ENCODE peak calls at places on chromosomes 6 and 20, in ten cellular contexts. Q, V, P, Z, D, S, J, M, R and U are unnamed samples.
A peak's percentile ranks its signal among the peaks of the same experiment; 100 is the strongest.

GRCh38 chr6:100664274-100665040 is 199.7 kb upstream of the SIM1 start:
- DNase-seq in Z (peak; percentile 20), J (peak; percentile 70), D (no peak), M (peak; percentile 36), S (no peak), P (peak; percentile 42), Q (no peak), R (no peak), V (no peak), U (peak; percentile 44)

GRCh38 chr6:28446818-28447511 is 3.7 kb upstream of the ZSCAN23 start:
- DNase-seq in V (no peak), Q (no peak), R (no peak), M (no peak), D (no peak), S (no peak), Z (no peak), P (no peak), J (no peak), U (no peak)

GRCh38 chr6:127366281-127367022 is 23.0 kb upstream of the ECHDC1 start:
- DNase-seq in Z (peak; percentile 92), D (peak; percentile 70), S (peak; percentile 99), J (no peak), M (peak; percentile 98), V (no peak), R (no peak), Q (peak; percentile 71), P (peak; percentile 99), U (peak; percentile 99)

GRCh38 chr20:1802385-1803215 is 92.6 kb upstream of the SIRPA start:
- DNase-seq in M (peak; percentile 79), D (peak; percentile 71), R (no peak), S (no peak), Q (peak; percentile 73), V (no peak), J (peak; percentile 89), P (peak; percentile 54), Z (peak; percentile 70), U (peak; percentile 45)

GRCh38 chr20:3221398-3222226 is 12.3 kb downstream of the ITPA start:
- DNase-seq in M (peak; percentile 38), J (no peak), Z (no peak), D (no peak), V (no peak), P (peak; percentile 53), S (no peak), Q (no peak), R (no peak), U (no peak)

GRCh38 chr6:46510656-46511055 is 19.4 kb upstream of the RCAN2 start:
- DNase-seq in V (no peak), S (no peak), Q (peak; percentile 79), D (peak; percentile 22), Z (no peak), R (no peak), J (peak; percentile 77), P (no peak), M (no peak), U (peak; percentile 67)

GRCh38 chr6:30821862-30822784 is 62.2 kb upstream of the DDR1 start:
- DNase-seq in J (peak; percentile 13), M (peak; percentile 46), S (peak; percentile 59), Z (peak; percentile 48), V (no peak), D (no peak), Q (no peak), R (no peak), P (peak; percentile 84), U (peak; percentile 65)

GRCh38 chr6:107706516-107706915 is 117.6 kb downstream of the SCML4 start:
- DNase-seq in V (no peak), P (no peak), D (no peak), R (no peak), Q (no peak), S (no peak), Z (no peak), J (no peak), M (no peak), U (no peak)

GRCh38 chr20:50575869-50576720 is 65.9 kb downstream of the PTPN1 start:
- DNase-seq in D (peak; percentile 75), P (peak; percentile 36), R (no peak), Q (peak; percentile 75), M (peak; percentile 63), S (no peak), Z (peak; percentile 70), J (peak; percentile 21), V (peak; percentile 59), U (peak; percentile 63)

GRCh38 chr6:30515967-30516753 is 26.9 kb downstream of the HLA-E start:
- DNase-seq in V (peak; percentile 90), Z (peak; percentile 91), D (peak; percentile 92), S (peak; percentile 85), Q (peak; percentile 94), M (peak; percentile 96), P (peak; percentile 98), R (peak; percentile 92), J (peak; percentile 55), U (peak; percentile 95)

GRCh38 chr20:44031822-44032582 is 117.3 kb downstream of the TOX2 start:
- DNase-seq in M (no peak), V (no peak), Q (no peak), J (no peak), S (no peak), R (no peak), D (no peak), P (no peak), Z (no peak), U (no peak)

GRCh38 chr20:18057994-18058349 is 256 bp upstream of the OVOL2 start:
- DNase-seq in P (no peak), Q (no peak), V (no peak), R (no peak), M (no peak), D (no peak), Z (no peak), J (no peak), S (no peak), U (no peak)

GRCh38 chr6:32799168-32799567 is 17.6 kb downstream of the HLA-DOB start:
- DNase-seq in M (no peak), Z (no peak), P (no peak), J (no peak), S (no peak), D (no peak), Q (no peak), V (no peak), R (no peak), U (no peak)

GRCh38 chr6:26250806-26251075 is 114.3 kb upstream of the BTN3A2 start:
- DNase-seq in R (no peak), P (no peak), Q (no peak), M (no peak), Z (no peak), J (no peak), V (no peak), D (no peak), S (no peak), U (no peak)

GRCh38 chr6:149867876-149868640 is 3.9 kb upstream of the LRP11 start:
- DNase-seq in J (no peak), V (no peak), S (peak; percentile 50), Z (no peak), P (peak; percentile 86), Q (no peak), M (peak; percentile 60), R (no peak), D (no peak), U (peak; percentile 62)

GRCh38 chr6:141562801-141563763 is 569.6 kb upstream of the GJE1 start:
- DNase-seq in S (peak; percentile 28), R (peak; percentile 53), J (peak; percentile 86), M (peak; percentile 81), Z (peak; percentile 69), Q (peak; percentile 78), P (peak; percentile 68), D (peak; percentile 55), V (peak; percentile 35), U (peak; percentile 85)

GRCh38 chr20:51447097-51447764 is 95.3 kb downstream of the NFATC2 start:
- DNase-seq in V (no peak), M (peak; percentile 93), P (peak; percentile 82), Q (peak; percentile 86), S (peak; percentile 65), R (no peak), Z (peak; percentile 77), D (peak; percentile 84), J (no peak), U (peak; percentile 97)

GRCh38 chr20:2750343-2751251 is 49.8 kb downstream of the CPXM1 start:
- DNase-seq in R (no peak), P (peak; percentile 25), Z (peak; percentile 71), Q (no peak), M (peak; percentile 8), D (peak; percentile 59), V (no peak), J (no peak), S (no peak), U (peak; percentile 45)

GRCh38 chr6:166687070-166687469 is 60.0 kb upstream of the RPS6KA2 start:
- DNase-seq in S (no peak), R (no peak), P (no peak), V (no peak), D (no peak), Q (no peak), J (no peak), M (no peak), Z (no peak), U (no peak)

GRCh38 chr20:43658068-43658722 is 8.7 kb upstream of the MYBL2 start:
- DNase-seq in P (no peak), M (peak; percentile 66), R (no peak), Q (peak; percentile 35), D (peak; percentile 29), J (no peak), V (peak; percentile 42), Z (peak; percentile 37), S (peak; percentile 9), U (peak; percentile 37)

GRCh38 chr6:109434456-109434855 is 6.0 kb downstream of the PPIL6 start:
- DNase-seq in M (no peak), S (no peak), V (no peak), J (no peak), Z (no peak), R (no peak), P (no peak), D (no peak), Q (no peak), U (no peak)

GRCh38 chr6:84623956-84624680 is 140.3 kb downstream of the TBX18 start:
- DNase-seq in P (peak; percentile 89), V (no peak), R (no peak), S (no peak), M (peak; percentile 77), Z (no peak), J (no peak), D (no peak), Q (no peak), U (peak; percentile 68)

GRCh38 chr6:13383280-13384163 is 55.2 kb upstream of the TBC1D7 start:
- DNase-seq in Q (no peak), R (peak; percentile 91), M (peak; percentile 57), V (no peak), D (no peak), J (no peak), Z (peak; percentile 29), P (peak; percentile 85), S (no peak), U (peak; percentile 55)

GRCh38 chr6:54335871-54336270 is 27.6 kb downstream of the TINAG start:
- DNase-seq in D (no peak), S (peak; percentile 88), Q (no peak), R (no peak), P (peak; percentile 98), M (peak; percentile 95), V (no peak), J (no peak), Z (peak; percentile 80), U (peak; percentile 95)

GRCh38 chr6:160930547-160931377 is 60.8 kb upstream of the MAP3K4 start:
- DNase-seq in M (peak; percentile 74), D (peak; percentile 75), R (no peak), S (peak; percentile 24), V (peak; percentile 36), Q (peak; percentile 87), J (peak; percentile 58), P (peak; percentile 52), Z (peak; percentile 58), U (peak; percentile 91)

GRCh38 chr20:7770578-7770977 is 169.7 kb downstream of the HAO1 start:
- DNase-seq in D (no peak), Z (no peak), R (peak; percentile 65), S (peak; percentile 19), Q (no peak), M (peak; percentile 75), J (no peak), V (no peak), P (peak; percentile 50), U (peak; percentile 17)

GRCh38 chr20:2700913-2701620 is 8.5 kb downstream of the EBF4 start:
- DNase-seq in J (peak; percentile 6), R (no peak), M (no peak), Z (no peak), P (no peak), Q (no peak), S (no peak), V (no peak), D (no peak), U (no peak)

GRCh38 chr6:160428069-160428430 is 79.9 kb downstream of the SLC22A3 start:
- DNase-seq in S (no peak), J (no peak), D (peak; percentile 88), M (no peak), Q (peak; percentile 84), P (no peak), R (no peak), V (no peak), Z (no peak), U (peak; percentile 45)